ENCODE peak calls at places on chromosomes 5 and 9, in six cellular contexts. V is mucosa of gallbladder; M is tibial artery; L is OCI-LY7; B is hypothalamus; D is activated CD8-positive, alpha-beta memory T cell treated with anti-CD3 and anti-CD28 coated beads for 1 hour. Y is an unnamed sample.

GRCh38 chr5:132190161-132190817 is 37.4 kb downstream of the P4HA2 start:
- DNase-seq in B (no peak), L (peak; percentile 85), D (no peak), M (no peak), V (peak; percentile 34), Y (no peak)

GRCh38 chr9:135823036-135823435 is 84.3 kb downstream of the CAMSAP1 start:
- DNase-seq in D (no peak), M (peak; percentile 59), B (no peak), V (no peak), L (no peak), Y (no peak)

GRCh38 chr5:60792438-60792837 is 51.6 kb downstream of the ELOVL7 start:
- DNase-seq in M (no peak), L (no peak), B (no peak), V (no peak), D (no peak), Y (no peak)

GRCh38 chr5:76799588-76799987 is 19.2 kb upstream of the F2RL1 start:
- DNase-seq in D (no peak), L (no peak), M (no peak), B (no peak), V (no peak), Y (no peak)

GRCh38 chr9:82254646-82255367 is 266.2 kb downstream of the SPATA31D1 start:
- DNase-seq in B (no peak), V (no peak), L (no peak), D (no peak), M (no peak), Y (no peak)

GRCh38 chr5:55172051-55172899 is 702 bp downstream of the CDC20B start:
- DNase-seq in D (peak; percentile 25), M (no peak), B (no peak), L (peak; percentile 85), V (peak; percentile 64), Y (peak; percentile 44)

GRCh38 chr5:37028910-37029309 is 152.3 kb downstream of the NIPBL start:
- DNase-seq in B (no peak), L (no peak), V (no peak), D (no peak), M (no peak), Y (no peak)

GRCh38 chr9:35690447-35691324 is 961 bp upstream of the TPM2 start:
- DNase-seq in V (peak; percentile 76), B (no peak), D (peak; percentile 17), M (peak; percentile 96), L (no peak), Y (peak; percentile 79)

GRCh38 chr9:70004310-70004709 is 39.3 kb upstream of the MAMDC2 start:
- DNase-seq in L (no peak), V (no peak), D (no peak), M (no peak), B (no peak), Y (no peak)

GRCh38 chr5:88183255-88183654 is 85.4 kb downstream of the TMEM161B start:
- DNase-seq in V (no peak), L (no peak), M (no peak), B (no peak), D (no peak), Y (no peak)

GRCh38 chr9:5947912-5948311 is 57.2 kb downstream of the MLANA start:
- DNase-seq in V (no peak), B (no peak), M (no peak), D (no peak), L (no peak), Y (no peak)

GRCh38 chr5:173923236-173924104 is 35.3 kb downstream of the CPEB4 start:
- DNase-seq in M (no peak), B (no peak), D (no peak), L (peak; percentile 37), V (no peak), Y (no peak)

GRCh38 chr5:8058626-8059180 is 189.8 kb downstream of the MTRR start:
- DNase-seq in V (no peak), B (no peak), D (no peak), L (no peak), M (no peak), Y (no peak)

GRCh38 chr5:6712136-6712581 is 1.1 kb upstream of the TENT4A start:
- DNase-seq in B (no peak), L (peak; percentile 56), D (no peak), V (no peak), M (peak; percentile 80), Y (peak; percentile 44)

GRCh38 chr5:89930591-89931383 is 478.8 kb downstream of the CETN3 start:
- DNase-seq in V (no peak), M (no peak), B (no peak), D (no peak), L (no peak), Y (no peak)

GRCh38 chr9:131062979-131063378 is 33.4 kb upstream of the AIF1L start:
- DNase-seq in D (no peak), L (no peak), B (no peak), V (no peak), M (no peak), Y (no peak)

GRCh38 chr9:20490246-20490834 is 132.0 kb downstream of the MLLT3 start:
- DNase-seq in B (no peak), V (no peak), L (no peak), M (no peak), D (no peak), Y (no peak)

Y was measured in left colon.